ENCODE peak calls at places on chromosomes 1 and 21, in four cellular contexts. P is breast epithelium, B is NCI-H82, Y is fibroblast of the aortic adventitia. A is an unnamed sample.

GRCh38 chr1:212718499-212718898 is 18.9 kb upstream of the BATF3 start:
- DNase-seq in P (no peak), B (peak), Y (peak), A (no peak)

GRCh38 chr1:112700290-112701226 is 6.4 kb downstream of the RHOC start:
- DNase-seq in P (peak), B (peak), Y (peak), A (peak)

GRCh38 chr1:223363856-223364684 is at the start of gene SUSD4:
- DNase-seq in P (peak), B (peak), Y (no peak), A (no peak)

GRCh38 chr1:49728377-49728776 is 295.4 kb downstream of the AGBL4 start:
- DNase-seq in P (no peak), B (no peak), Y (no peak), A (no peak)

GRCh38 chr1:12599657-12600056 is 18.4 kb downstream of the DHRS3 start:
- DNase-seq in P (no peak), B (no peak), Y (no peak), A (no peak)

GRCh38 chr1:60073605-60074278 is at the start of gene C1orf87:
- DNase-seq in P (no peak), B (no peak), Y (no peak), A (no peak)

GRCh38 chr1:42940851-42941639 is 17.6 kb downstream of the SLC2A1 start:
- DNase-seq in P (peak), B (no peak), Y (peak), A (no peak)

GRCh38 chr1:93442276-93442675 is 5.6 kb upstream of the FNBP1L start:
- DNase-seq in P (no peak), B (peak), Y (no peak), A (no peak)

GRCh38 chr1:67588186-67588865 is 96.7 kb upstream of the GADD45A start:
- DNase-seq in P (no peak), B (no peak), Y (no peak), A (peak)

GRCh38 chr1:41954533-41954944 is 35.8 kb upstream of the HIVEP3 start:
- DNase-seq in P (no peak), B (no peak), Y (peak), A (no peak)

GRCh38 chr1:3442331-3442730 is 12.1 kb upstream of the ARHGEF16 start:
- DNase-seq in P (no peak), B (no peak), Y (no peak), A (no peak)

GRCh38 chr1:244207935-244208244 is 156.8 kb downstream of the ZBTB18 start:
- DNase-seq in P (no peak), B (no peak), Y (no peak), A (no peak)

GRCh38 chr1:22611530-22611947 is 24.9 kb upstream of the C1QA start:
- DNase-seq in P (no peak), B (peak), Y (peak), A (no peak)

GRCh38 chr1:94101613-94101940 is 19.4 kb downstream of the ABCA4 start:
- DNase-seq in P (peak), B (peak), Y (no peak), A (no peak)

GRCh38 chr1:51897699-51898031 is 19.1 kb upstream of the NRDC start:
- DNase-seq in P (no peak), B (no peak), Y (peak), A (no peak)

GRCh38 chr1:227885648-227886502 is 61.9 kb downstream of the WNT9A start:
- DNase-seq in P (peak), B (no peak), Y (peak), A (peak)

GRCh38 chr1:205283270-205284147 is 38.0 kb downstream of the NUAK2 start:
- DNase-seq in P (no peak), B (no peak), Y (no peak), A (no peak)

GRCh38 chr1:1757422-1758058 is 20.7 kb downstream of the NADK start:
- DNase-seq in P (no peak), B (no peak), Y (no peak), A (no peak)

GRCh38 chr1:185244015-185244747 is 72.9 kb downstream of the IVNS1ABP start:
- DNase-seq in P (no peak), B (no peak), Y (peak), A (no peak)

GRCh38 chr1:45647248-45648021 is 23.6 kb upstream of the CCDC17 start:
- DNase-seq in P (no peak), B (no peak), Y (peak), A (no peak)

GRCh38 chr1:17551755-17552234 is 12.3 kb downstream of the ARHGEF10L start:
- DNase-seq in P (no peak), B (peak), Y (peak), A (no peak)

GRCh38 chr21:41808094-41808493 is 41.2 kb upstream of the RIPK4 start:
- DNase-seq in P (no peak), B (no peak), Y (no peak), A (peak)

GRCh38 chr1:113456967-113457366 is 66.7 kb downstream of the MAGI3 start:
- DNase-seq in P (peak), B (no peak), Y (peak), A (peak)

GRCh38 chr1:21620011-21620410 is 49.1 kb downstream of the RAP1GAP start:
- DNase-seq in P (no peak), B (no peak), Y (no peak), A (no peak)

GRCh38 chr1:203136409-203137042 is 9.0 kb downstream of the ADORA1 start:
- DNase-seq in P (no peak), B (peak), Y (no peak), A (no peak)

GRCh38 chr1:29811247-29811646 is 574.9 kb downstream of the PTPRU start:
- DNase-seq in P (no peak), B (no peak), Y (no peak), A (peak)

GRCh38 chr1:43373034-43373940 is 5.5 kb upstream of the ELOVL1 start:
- DNase-seq in P (no peak), B (no peak), Y (peak), A (no peak)

GRCh38 chr1:22289251-22289995 is 146.5 kb upstream of the WNT4 start:
- DNase-seq in P (no peak), B (peak), Y (no peak), A (peak)

GRCh38 chr1:226986496-226987178 is 46.5 kb downstream of the COQ8A start:
- DNase-seq in P (no peak), B (no peak), Y (no peak), A (peak)

GRCh38 chr1:53412285-53413174 is 46.7 kb upstream of the DMRTB1 start:
- DNase-seq in P (no peak), B (peak), Y (no peak), A (no peak)

GRCh38 chr1:5297199-5297877 is 642.9 kb downstream of the AJAP1 start:
- DNase-seq in P (no peak), B (peak), Y (no peak), A (peak)

GRCh38 chr1:3803905-3804626 is 7.8 kb upstream of the LRRC47 start:
- DNase-seq in P (no peak), B (no peak), Y (peak), A (no peak)

GRCh38 chr1:229950020-229950419 is 117.0 kb upstream of the GALNT2 start:
- DNase-seq in P (no peak), B (no peak), Y (no peak), A (no peak)

GRCh38 chr1:161956097-161956496 is 67.6 kb downstream of the OLFML2B start:
- DNase-seq in P (no peak), B (no peak), Y (peak), A (no peak)

GRCh38 chr1:41705798-41706197 is 212.9 kb downstream of the HIVEP3 start:
- DNase-seq in P (no peak), B (no peak), Y (no peak), A (no peak)

GRCh38 chr1:243596441-243597183 is 253.4 kb downstream of the AKT3 start:
- DNase-seq in P (no peak), B (no peak), Y (peak), A (no peak)

GRCh38 chr1:62250126-62250726 is 55.6 kb downstream of the L1TD1 start:
- DNase-seq in P (no peak), B (peak), Y (no peak), A (no peak)

GRCh38 chr1:246794261-246795093 is 70.3 kb downstream of the SCCPDH start:
- DNase-seq in P (no peak), B (peak), Y (peak), A (no peak)